ENCODE peak calls at places on chromosomes 13 and 19, in four cellular contexts. A is heart left ventricle, C is upper lobe of right lung, Q is lower leg skin. V is an unnamed sample.

GRCh38 chr19:18883530-18884304 is 12.2 kb downstream of the CERS1 start:
- DNase-seq in A (no peak), C (no peak), Q (no peak), V (no peak)

GRCh38 chr13:21395953-21396352 is 63.1 kb downstream of the ZDHHC20 start:
- DNase-seq in C (no peak), A (no peak), Q (no peak), V (no peak)

GRCh38 chr13:49441312-49441711 is 2.6 kb downstream of the CAB39L start:
- DNase-seq in A (no peak), C (no peak), Q (no peak), V (no peak)

GRCh38 chr19:34316741-34317241 is 48.2 kb upstream of the GPI start:
- DNase-seq in A (no peak), C (no peak), Q (no peak), V (no peak)

GRCh38 chr13:113742000-113742441 is 17.0 kb upstream of the TMEM255B start:
- DNase-seq in A (peak; percentile 55), C (peak; percentile 74), Q (no peak), V (no peak)

GRCh38 chr19:3494559-3494958 is 5.9 kb downstream of the DOHH start:
- DNase-seq in C (no peak), Q (peak; percentile 82), A (no peak), V (no peak)

GRCh38 chr13:109938255-109938936 is 152.0 kb upstream of the IRS2 start:
- DNase-seq in Q (no peak), C (no peak), A (no peak), V (no peak)

GRCh38 chr19:5460748-5461147 is 5.5 kb downstream of the ZNRF4 start:
- DNase-seq in Q (no peak), A (no peak), C (no peak), V (no peak)

GRCh38 chr13:44967656-44968451 is 21.4 kb downstream of the NUFIP1 start:
- DNase-seq in C (no peak), Q (no peak), A (no peak), V (no peak)

GRCh38 chr19:31340059-31341025 is 8.9 kb downstream of the TSHZ3 start:
- DNase-seq in C (no peak), Q (no peak), A (no peak), V (no peak)

GRCh38 chr19:2253106-2254051 is 2.8 kb downstream of the JSRP1 start:
- DNase-seq in Q (no peak), A (no peak), C (no peak), V (peak; percentile 74)
- TF ChIP-seq CTCF in Q (no peak), A (no peak), C (no peak), V (peak; percentile 52)

GRCh38 chr19:41792513-41793413 is 3.6 kb upstream of the CEACAM3 start:
- DNase-seq in A (peak; percentile 39), Q (no peak), C (peak; percentile 84), V (no peak)

GRCh38 chr19:41796362-41796761 is at the start of gene CEACAM3:
- DNase-seq in Q (no peak), A (no peak), C (no peak), V (no peak)

GRCh38 chr19:41795031-41795461 is 1.3 kb upstream of the CEACAM3 start:
- DNase-seq in Q (no peak), C (no peak), A (no peak), V (no peak)

GRCh38 chr19:41793414-41793727 is 3.0 kb upstream of the CEACAM3 start:
- DNase-seq in A (no peak), C (no peak), Q (no peak), V (no peak)
- TF ChIP-seq CTCF in A (no peak), C (no peak), Q (no peak), V (peak; percentile 9)

GRCh38 chr13:48264052-48264451 is 31.0 kb downstream of the ITM2B start:
- DNase-seq in A (no peak), C (no peak), Q (no peak), V (no peak)
- TF ChIP-seq CTCF in A (no peak), C (no peak), Q (no peak), V (no peak)

DNA sequence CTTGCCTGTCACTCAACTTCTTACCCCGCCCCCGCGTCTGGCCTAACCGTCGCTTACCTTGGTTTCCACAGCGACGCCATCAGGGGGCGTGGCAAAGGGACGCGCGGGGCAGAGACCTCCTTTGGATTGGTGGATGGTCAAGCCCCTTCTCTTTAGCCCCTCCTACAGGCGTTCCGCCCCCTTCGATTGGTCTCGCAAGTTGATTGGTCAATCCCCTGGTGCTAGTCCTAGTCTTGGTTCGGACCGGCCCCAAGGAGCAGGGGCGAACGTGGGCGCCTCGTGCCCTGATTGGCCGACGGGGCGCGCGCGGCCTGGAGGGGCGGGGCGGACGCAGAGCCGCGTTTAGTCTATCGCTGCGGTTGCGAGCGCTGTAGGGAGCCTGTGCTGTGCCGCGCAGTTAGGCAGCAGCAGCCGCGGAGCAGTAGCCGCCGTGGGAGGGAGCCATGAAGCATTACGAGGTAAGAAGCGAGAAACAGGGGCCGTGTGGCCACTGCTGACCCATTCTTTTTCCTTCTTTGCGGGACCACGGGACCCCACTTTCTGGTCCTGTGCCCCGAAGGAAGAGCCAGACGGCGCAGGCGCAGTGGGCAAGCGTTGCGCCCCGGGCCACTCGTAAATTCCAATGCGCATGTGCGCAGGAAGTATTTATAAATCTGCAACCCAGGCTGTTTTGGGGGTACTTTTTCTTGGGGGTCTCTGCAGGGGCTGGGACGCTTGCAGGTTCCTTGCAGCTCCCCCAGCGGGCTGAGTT is at the start of gene TECR:
- DNase-seq in C (peak; percentile 100), Q (peak; percentile 100), A (peak; percentile 100), V (peak; percentile 99)
- TF ChIP-seq CTCF in C (no peak), Q (no peak), A (no peak), V (no peak)

V was measured in type B pancreatic cell.